ENCODE peak calls at places on chromosomes 3 and 15, in seven cellular contexts. E, J, G, H, L, W and O are unnamed samples.

GRCh38 chr3:42654331-42655201 is 1.1 kb downstream of the ZBTB47 start:
- DNase-seq in H (peak), L (no peak), G (no peak), E (peak), W (no peak), J (no peak), O (peak)

GRCh38 chr15:90141646-90142045 is 39.4 kb upstream of the IDH2 start:
- DNase-seq in E (peak), L (no peak), J (no peak), G (no peak), H (peak), W (no peak), O (no peak)

GRCh38 chr3:178325330-178325729 is 210.9 kb upstream of the KCNMB2 start:
- DNase-seq in G (no peak), W (no peak), J (no peak), L (no peak), H (peak), E (peak), O (no peak)

GRCh38 chr15:40291088-40291574 is 8.3 kb upstream of the ANKRD63 start:
- DNase-seq in L (no peak), H (peak), W (no peak), J (no peak), G (peak), E (peak), O (peak)

GRCh38 chr3:119497824-119498187 is 541 bp upstream of the TIMMDC1 start:
- DNase-seq in J (no peak), L (no peak), H (peak), G (peak), E (peak), W (no peak), O (peak)

GRCh38 chr3:135853981-135854380 is 111.5 kb upstream of the PPP2R3A start:
- DNase-seq in W (no peak), E (no peak), G (no peak), J (no peak), H (peak), L (no peak), O (no peak)

GRCh38 chr3:13637953-13638352 is 89.0 kb downstream of the FBLN2 start:
- DNase-seq in L (no peak), J (no peak), W (no peak), H (no peak), G (no peak), E (no peak), O (no peak)

GRCh38 chr15:67796728-67797127 is 28.6 kb upstream of the SKOR1 start:
- DNase-seq in G (no peak), J (no peak), E (peak), L (no peak), H (no peak), W (no peak), O (no peak)

GRCh38 chr3:194685050-194685722 is 497 bp upstream of the FAM43A start:
- DNase-seq in J (no peak), G (no peak), W (no peak), H (no peak), L (no peak), E (no peak), O (peak)

GRCh38 chr3:10357095-10357494 is 36.2 kb upstream of the SEC13 start:
- DNase-seq in J (no peak), G (no peak), W (no peak), L (no peak), H (no peak), E (no peak), O (no peak)

GRCh38 chr3:194690501-194691372 is 5.1 kb downstream of the FAM43A start:
- DNase-seq in E (peak), J (no peak), W (no peak), H (no peak), G (no peak), L (no peak), O (peak)

GRCh38 chr3:143294183-143294582 is 174.6 kb downstream of the CHST2 start:
- DNase-seq in H (no peak), J (no peak), L (no peak), W (no peak), E (no peak), G (no peak), O (no peak)

GRCh38 chr15:99692825-99693224 is 40.4 kb downstream of the LYSMD4 start:
- DNase-seq in H (no peak), W (no peak), L (no peak), J (no peak), E (no peak), G (no peak), O (no peak)

GRCh38 chr3:184727357-184728060 is 15.6 kb upstream of the MAGEF1 start:
- DNase-seq in G (peak), L (no peak), W (no peak), H (peak), J (no peak), E (peak), O (peak)

GRCh38 chr15:60115579-60116415 is 111.7 kb downstream of the FOXB1 start:
- DNase-seq in E (peak), W (no peak), L (no peak), H (peak), G (no peak), J (no peak), O (no peak)

GRCh38 chr3:186102687-186103086 is 6.2 kb downstream of the ETV5 start:
- DNase-seq in W (no peak), L (no peak), H (no peak), E (no peak), G (no peak), J (no peak), O (no peak)

GRCh38 chr3:72847282-72847681 is 963 bp downstream of the SHQ1 start:
- DNase-seq in E (no peak), H (no peak), J (no peak), L (no peak), G (no peak), W (no peak), O (no peak)

GRCh38 chr3:10957976-10958749 is 34.4 kb upstream of the SLC6A1 start:
- DNase-seq in J (no peak), W (no peak), L (no peak), G (no peak), H (no peak), E (peak), O (peak)

GRCh38 chr3:115779011-115779410 is 155.7 kb downstream of the GAP43 start:
- DNase-seq in G (no peak), E (no peak), L (no peak), H (no peak), J (no peak), W (no peak), O (no peak)

GRCh38 chr15:56821721-56822425 is 88.6 kb upstream of the ZNF280D start:
- DNase-seq in L (no peak), G (peak), W (no peak), E (peak), J (peak), H (peak), O (peak)